ENCODE peak calls at places on chromosomes 7 and 10, in eight cellular contexts. W, Q, S, X, T, U, I and L are unnamed samples.

GRCh38 chr7:37284805-37285211 is 163.9 kb downstream of the ELMO1 start:
- DNase-seq in X (peak), T (peak), Q (peak), S (peak), U (peak), I (no peak), W (peak), L (no peak)

GRCh38 chr10:106520698-106521097 is 643.8 kb downstream of the SORCS1 start:
- DNase-seq in I (no peak), T (no peak), U (no peak), W (no peak), Q (no peak), X (no peak), S (no peak), L (no peak)

GRCh38 chr10:63699785-63700184 is 178.6 kb downstream of the REEP3 start:
- DNase-seq in T (no peak), S (no peak), Q (no peak), W (peak), X (no peak), U (no peak), I (peak), L (no peak)

GRCh38 chr7:33724201-33724600 is 181.1 kb upstream of the BMPER start:
- DNase-seq in T (no peak), S (no peak), U (no peak), X (no peak), W (no peak), I (no peak), Q (no peak), L (no peak)

GRCh38 chr10:106559442-106559841 is 605.1 kb downstream of the SORCS1 start:
- DNase-seq in X (no peak), U (no peak), W (no peak), Q (no peak), T (no peak), S (no peak), I (peak), L (no peak)

GRCh38 chr10:17086865-17087264 is 42.7 kb downstream of the CUBN start:
- DNase-seq in X (no peak), W (no peak), U (no peak), I (no peak), S (no peak), Q (no peak), T (no peak), L (no peak)

GRCh38 chr7:128887169-128888038 is 23.1 kb downstream of the KCP start:
- DNase-seq in Q (no peak), U (no peak), T (no peak), S (no peak), W (no peak), I (no peak), X (peak), L (no peak)

GRCh38 chr10:63866075-63866746 is 345.0 kb downstream of the REEP3 start:
- DNase-seq in Q (peak), S (peak), U (peak), I (peak), W (peak), T (peak), X (peak), L (peak)

GRCh38 chr7:1942026-1942703 is 272.1 kb downstream of the ELFN1 start:
- DNase-seq in I (no peak), X (no peak), T (no peak), W (no peak), S (no peak), U (no peak), Q (no peak), L (no peak)

GRCh38 chr10:110364531-110364937 is 59.8 kb upstream of the SMNDC1 start:
- DNase-seq in U (peak), X (no peak), T (no peak), Q (no peak), I (no peak), W (no peak), S (no peak), L (peak)

GRCh38 chr7:41508755-41509154 is 194.1 kb downstream of the INHBA start:
- DNase-seq in S (no peak), Q (no peak), I (no peak), W (no peak), X (no peak), T (no peak), U (no peak), L (no peak)

GRCh38 chr10:121085386-121085785 is 234.2 kb downstream of the WDR11 start:
- DNase-seq in U (no peak), W (no peak), S (no peak), Q (no peak), X (no peak), I (no peak), T (no peak), L (no peak)

GRCh38 chr10:93815304-93816091 is 57.8 kb downstream of the LGI1 start:
- DNase-seq in S (peak), W (no peak), U (no peak), T (no peak), X (no peak), Q (peak), I (no peak), L (no peak)

GRCh38 chr7:118492466-118492865 is 268.0 kb downstream of the ANKRD7 start:
- DNase-seq in W (no peak), U (no peak), S (no peak), X (no peak), T (no peak), I (peak), Q (no peak), L (no peak)

GRCh38 chr10:104333728-104334373 is 4.4 kb downstream of the ITPRIP start:
- DNase-seq in T (peak), W (peak), I (no peak), U (no peak), X (peak), S (no peak), Q (no peak), L (no peak)

GRCh38 chr10:82574081-82574480 is 699.1 kb downstream of the NRG3 start:
- DNase-seq in I (no peak), Q (no peak), U (no peak), W (no peak), X (no peak), S (no peak), T (no peak), L (no peak)

GRCh38 chr7:42460948-42461347 is 223.9 kb upstream of the GLI3 start:
- DNase-seq in X (no peak), I (no peak), Q (no peak), T (no peak), S (no peak), W (no peak), U (no peak), L (no peak)

GRCh38 chr7:12518920-12519681 is 51.4 kb upstream of the SCIN start:
- DNase-seq in Q (no peak), S (peak), T (no peak), W (no peak), U (no peak), I (peak), X (no peak), L (peak)
- TF ChIP-seq CTCF in Q (peak), S (peak), T (peak), W (no peak), U (peak), I (peak), X (no peak), L (peak)

GRCh38 chr7:27132978-27133377 is 2.4 kb upstream of the HOXA4 start:
- DNase-seq in T (peak), Q (no peak), S (no peak), I (no peak), X (peak), U (no peak), W (no peak), L (no peak)

GRCh38 chr7:27132214-27132613 is 1.7 kb upstream of the HOXA4 start:
- DNase-seq in W (no peak), X (no peak), T (no peak), Q (no peak), S (no peak), U (no peak), I (no peak), L (no peak)

GRCh38 chr7:27131390-27131819 is 848 bp upstream of the HOXA4 start:
- DNase-seq in Q (no peak), X (no peak), U (no peak), I (no peak), W (no peak), S (no peak), T (no peak), L (no peak)

GRCh38 chr7:27134392-27134791 is 3.8 kb upstream of the HOXA4 start:
- DNase-seq in W (no peak), U (no peak), X (peak), I (peak), Q (no peak), T (peak), S (no peak), L (peak)

DNA sequence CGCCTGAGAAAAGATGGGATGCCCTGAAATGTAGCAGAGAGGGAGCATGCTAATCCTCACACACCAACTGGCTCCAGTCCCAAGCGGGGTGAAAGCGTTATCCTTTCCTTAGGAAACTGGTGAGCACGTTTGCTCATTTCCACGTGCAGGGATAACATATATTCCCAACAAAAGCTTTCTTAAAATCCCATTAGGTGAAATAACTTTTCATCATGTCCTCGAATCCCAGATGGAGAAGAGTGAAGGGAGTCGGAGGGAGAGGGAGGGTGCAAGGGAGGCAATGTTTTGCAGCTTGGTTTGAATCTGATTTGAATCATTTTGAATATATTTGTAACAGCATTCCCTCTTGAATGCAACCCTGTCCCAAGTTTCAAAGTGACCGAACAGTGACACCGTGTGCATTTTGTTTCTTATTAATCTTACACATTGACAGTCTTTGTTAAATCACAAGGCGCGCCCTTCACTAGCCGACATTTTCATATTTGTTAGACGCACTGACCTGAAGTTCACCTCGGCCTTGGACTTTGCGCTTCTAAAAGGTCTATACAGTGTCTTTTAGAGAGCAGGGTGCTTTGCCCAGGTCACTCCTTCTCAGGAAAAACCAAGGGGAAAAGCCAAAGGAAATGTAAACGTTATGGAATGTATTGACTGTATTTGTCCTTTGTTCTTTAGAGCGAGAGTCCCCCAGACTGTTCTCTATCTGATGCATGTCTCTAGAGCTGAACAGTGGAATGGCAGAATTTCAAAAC is 3.0 kb upstream of the HOXA4 start:
- DNase-seq in S (no peak), Q (no peak), U (no peak), X (peak), T (peak), W (no peak), I (peak), L (no peak)
- H3K27ac ChIP-seq in S (no peak), Q (no peak), U (no peak), X (peak), T (peak), W (no peak), I (peak), L (no peak)

DNA sequence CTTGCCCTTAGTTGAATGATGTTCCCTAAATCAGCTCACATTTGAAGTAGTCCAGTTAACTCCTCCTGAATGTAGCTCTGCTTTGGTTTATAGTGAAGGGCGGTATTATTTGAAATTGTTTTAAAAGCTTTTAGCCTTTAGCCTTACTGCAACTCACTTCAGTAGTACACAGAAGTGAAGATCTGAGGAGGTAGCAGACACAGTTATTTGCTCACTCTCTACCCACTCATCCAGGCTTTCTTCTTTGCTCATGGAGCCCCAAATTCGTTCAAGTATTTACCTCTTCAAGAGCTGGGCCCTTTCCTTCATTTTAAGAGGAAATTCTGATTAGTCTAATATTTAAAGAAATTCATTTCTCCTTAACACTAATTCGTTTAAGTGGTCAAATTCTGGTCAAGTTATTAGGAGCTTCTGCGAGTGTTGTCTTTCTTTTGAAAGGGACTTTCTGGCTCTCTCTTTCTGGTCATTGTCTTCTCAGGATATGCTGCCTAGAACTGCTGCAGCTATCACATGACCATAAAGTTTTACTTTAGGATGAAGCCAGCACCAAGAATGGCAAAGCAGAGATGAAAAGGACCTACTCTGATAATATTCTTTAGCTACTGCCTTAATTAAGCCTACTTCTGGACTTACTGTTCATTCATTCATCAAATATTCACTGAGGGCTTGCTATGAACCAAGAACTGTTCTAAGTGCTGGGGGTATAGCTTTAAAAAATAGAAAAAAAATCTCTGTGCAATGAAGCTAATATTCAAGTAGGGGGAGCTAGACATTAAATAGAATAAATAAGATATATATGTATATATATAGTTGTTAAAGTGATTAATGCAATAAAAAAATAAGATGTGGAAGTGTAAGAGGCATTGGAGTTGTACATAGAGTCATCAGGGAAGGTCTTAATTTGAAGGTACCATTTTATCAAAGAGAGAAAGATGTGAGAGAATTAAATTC is 180.9 kb upstream of the AGR3 start:
- DNase-seq in W (no peak), X (no peak), S (no peak), T (no peak), U (no peak), I (no peak), Q (no peak), L (peak)
- TF ChIP-seq CTCF in W (no peak), X (no peak), S (peak), T (no peak), U (no peak), I (no peak), Q (peak), L (no peak)

GRCh38 chr10:95640891-95641315 is 15.6 kb downstream of the ALDH18A1 start:
- DNase-seq in S (no peak), I (no peak), Q (no peak), T (no peak), U (no peak), X (no peak), W (no peak), L (no peak)

GRCh38 chr10:95637140-95637539 is 19.4 kb downstream of the ALDH18A1 start:
- DNase-seq in I (no peak), T (no peak), U (no peak), S (no peak), X (no peak), W (no peak), Q (no peak), L (no peak)

GRCh38 chr10:95637911-95638310 is 18.6 kb downstream of the ALDH18A1 start:
- DNase-seq in T (no peak), Q (no peak), W (no peak), U (no peak), I (no peak), X (no peak), S (no peak), L (no peak)

DNA sequence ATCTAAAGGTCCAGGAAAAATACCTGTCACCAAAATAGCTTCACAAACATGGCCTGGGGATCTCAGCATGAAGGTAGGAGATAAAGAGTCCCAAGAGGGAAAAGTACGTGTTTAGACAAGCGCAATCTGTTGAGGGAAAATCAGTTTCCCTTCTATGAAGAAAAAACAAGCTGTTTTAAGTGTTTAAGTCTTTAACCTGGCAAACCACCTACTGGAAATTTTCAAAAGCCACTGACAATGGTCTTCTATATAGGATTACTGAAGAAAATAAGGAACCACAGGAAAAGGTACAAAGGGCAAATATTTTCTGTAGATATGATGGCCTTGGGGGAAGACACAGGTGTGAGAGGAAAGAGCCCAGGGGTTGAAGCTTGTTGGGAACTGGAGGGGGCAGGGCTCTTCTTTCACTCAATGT is 21.2 kb downstream of the ALDH18A1 start:
- DNase-seq in W (no peak), I (no peak), X (no peak), S (no peak), U (no peak), Q (no peak), T (no peak), L (no peak)
- H3K27ac ChIP-seq in W (no peak), I (no peak), X (no peak), S (no peak), U (no peak), Q (no peak), T (no peak), L (no peak)